ENCODE peak calls at places on chromosome 17, in four cellular contexts. P, U, D and R are unnamed samples.

GRCh38 chr17:40886090-40886489 is 1.0 kb upstream of the KRT20 start:
- DNase-seq in P (no peak), D (no peak), U (no peak), R (no peak)

GRCh38 chr17:5785867-5786509 is 201.7 kb upstream of the NLRP1 start:
- DNase-seq in U (no peak), P (no peak), D (peak), R (no peak)

GRCh38 chr17:43468746-43469544 is 14.8 kb upstream of the DHX8 start:
- DNase-seq in U (peak), D (peak), P (no peak), R (no peak)

GRCh38 chr17:39636927-39637736 is at the start of gene STARD3:
- DNase-seq in D (peak), P (peak), U (peak), R (peak)

GRCh38 chr17:33396818-33397217 is 103.7 kb upstream of the ASIC2 start:
- DNase-seq in P (no peak), U (no peak), D (no peak), R (no peak)

GRCh38 chr17:46875849-46876352 is 24.5 kb downstream of the WNT9B start:
- DNase-seq in U (no peak), P (no peak), D (no peak), R (no peak)

GRCh38 chr17:2924211-2924610 is 128.0 kb downstream of the RAP1GAP2 start:
- DNase-seq in U (peak), D (peak), P (no peak), R (no peak)

GRCh38 chr17:31744541-31744951 is 114.5 kb downstream of the COPRS start:
- DNase-seq in D (peak), P (no peak), U (peak), R (no peak)

GRCh38 chr17:17877548-17878358 is 41.0 kb upstream of the SREBF1 start:
- DNase-seq in P (no peak), D (peak), U (peak), R (peak)

GRCh38 chr17:60325730-60326524 is 66.0 kb downstream of the USP32 start:
- DNase-seq in P (no peak), D (no peak), U (no peak), R (peak)

GRCh38 chr17:34650361-34650760 is 71.0 kb downstream of the TMEM132E start:
- DNase-seq in P (no peak), D (no peak), U (no peak), R (no peak)

GRCh38 chr17:13500947-13501346 is 100.8 kb downstream of the HS3ST3A1 start:
- DNase-seq in D (no peak), P (no peak), U (no peak), R (no peak)

GRCh38 chr17:66171692-66172091 is 20.2 kb downstream of the CEP112 start:
- DNase-seq in D (no peak), U (no peak), P (no peak), R (no peak)

GRCh38 chr17:50931003-50931878 is 65.1 kb upstream of the TOB1 start:
- DNase-seq in U (peak), P (peak), D (peak), R (peak)

GRCh38 chr17:46792071-46792470 is 26.4 kb downstream of the WNT3 start:
- DNase-seq in P (no peak), D (no peak), U (no peak), R (no peak)

GRCh38 chr17:70661342-70662222 is 492.2 kb downstream of the KCNJ2 start:
- DNase-seq in D (no peak), P (no peak), U (no peak), R (peak)

GRCh38 chr17:21019976-21020575 is 22.7 kb downstream of the USP22 start:
- DNase-seq in D (no peak), P (no peak), U (peak), R (no peak)

GRCh38 chr17:41967141-41967920 is 736 bp downstream of the CNP start:
- DNase-seq in P (no peak), U (peak), D (peak), R (no peak)

GRCh38 chr17:19867094-19867653 is 562 bp downstream of the ULK2 start:
- DNase-seq in U (peak), D (peak), P (peak), R (peak)

GRCh38 chr17:50052822-50053653 is 2.9 kb upstream of the ITGA3 start:
- DNase-seq in D (no peak), U (peak), P (no peak), R (peak)

GRCh38 chr17:82930924-82931695 is 91.3 kb upstream of the ZNF750 start:
- DNase-seq in U (no peak), D (no peak), P (no peak), R (peak)